ENCODE peak calls at places on chromosomes 11 and 22, in four cellular contexts. D is IMR-90, O is T-helper 2 cell, N is testis. X is an unnamed sample.

GRCh38 chr11:59097113-59097708 is 9.8 kb upstream of the FAM111B start:
- DNase-seq in N (peak), O (peak), D (peak), X (peak)

GRCh38 chr11:119049081-119049480 is 7.9 kb downstream of the HYOU1 start:
- DNase-seq in D (no peak), O (no peak), N (no peak), X (no peak)

GRCh38 chr22:29078036-29078868 is 5.4 kb downstream of the KREMEN1 start:
- DNase-seq in D (no peak), N (no peak), O (no peak), X (no peak)

GRCh38 chr22:36227396-36227795 is 11.9 kb downstream of the APOL2 start:
- DNase-seq in N (no peak), D (no peak), O (no peak), X (no peak)

GRCh38 chr11:113796663-113797259 is 17.2 kb downstream of the CLDN25 start:
- DNase-seq in N (peak), O (no peak), D (peak), X (no peak)

GRCh38 chr22:44396021-44396726 is 83.4 kb upstream of the SHISAL1 start:
- DNase-seq in N (peak), D (no peak), O (no peak), X (no peak)

GRCh38 chr11:107598225-107599139 is 7.5 kb downstream of the ELMOD1 start:
- DNase-seq in O (no peak), D (no peak), N (peak), X (no peak)

GRCh38 chr22:49849161-49850020 is 4.3 kb upstream of the ZBED4 start:
- DNase-seq in D (no peak), N (no peak), O (no peak), X (peak)

GRCh38 chr11:78168539-78169477 is 19.6 kb downstream of the KCTD21 start:
- DNase-seq in D (peak), O (no peak), N (peak), X (no peak)

GRCh38 chr22:39498802-39499201 is 3.3 kb upstream of the MIEF1 start:
- DNase-seq in N (no peak), D (no peak), O (no peak), X (no peak)

GRCh38 chr11:57787920-57788716 is 26.5 kb downstream of the CTNND1 start:
- DNase-seq in D (no peak), O (no peak), N (no peak), X (no peak)

GRCh38 chr11:20154381-20154780 is 5.9 kb downstream of the DBX1 start:
- DNase-seq in N (no peak), O (no peak), D (no peak), X (no peak)

GRCh38 chr11:57288771-57289579 is 35.8 kb downstream of the TNKS1BP1 start:
- DNase-seq in N (no peak), O (no peak), D (peak), X (no peak)

GRCh38 chr11:94876222-94876621 is 97.1 kb downstream of the CWC15 start:
- DNase-seq in D (no peak), O (no peak), N (no peak), X (no peak)

GRCh38 chr11:120239713-120240640 is at the start of gene POU2F3:
- DNase-seq in D (no peak), N (no peak), O (no peak), X (no peak)

GRCh38 chr11:120135838-120136237 is 2.1 kb downstream of the TRIM29 start:
- DNase-seq in D (no peak), N (no peak), O (no peak), X (no peak)

GRCh38 chr11:77091146-77091940 is 11.3 kb upstream of the OMP start:
- DNase-seq in O (peak), N (peak), D (peak), X (peak)

X was measured in activated effector memory CD4-positive, alpha-beta T cell treated with Interleukin-2 at 50 U/mL for 16 hours.